ENCODE peak calls at places on chromosome 3, in five cellular contexts. M, P, S, X and N are unnamed samples.

GRCh38 chr3:127456471-127457093 is 134.0 kb downstream of the TPRA1 start:
- DNase-seq in X (peak; percentile 22), P (no peak), M (peak; percentile 58), S (peak; percentile 12), N (peak; percentile 61)

GRCh38 chr3:108345492-108346205 is 49.3 kb downstream of the HHLA2 start:
- DNase-seq in S (no peak), M (no peak), X (no peak), P (no peak), N (no peak)

GRCh38 chr3:115814778-115815380 is 191.6 kb downstream of the GAP43 start:
- DNase-seq in S (peak; percentile 65), M (peak; percentile 53), P (peak; percentile 33), X (peak; percentile 70), N (peak; percentile 77)

GRCh38 chr3:196444495-196444894 is 12.3 kb upstream of the UBXN7 start:
- DNase-seq in M (no peak), S (no peak), P (no peak), X (no peak), N (no peak)

GRCh38 chr3:7392206-7392605 is 531.3 kb downstream of the GRM7 start:
- DNase-seq in P (no peak), M (no peak), S (no peak), X (no peak), N (no peak)

GRCh38 chr3:78459751-78460150 is 1308.0 kb downstream of the ROBO1 start:
- DNase-seq in P (no peak), M (no peak), S (no peak), X (no peak), N (no peak)

GRCh38 chr3:25056-25455 is 171.5 kb upstream of the CHL1 start:
- DNase-seq in X (no peak), M (no peak), P (no peak), S (no peak), N (no peak)

GRCh38 chr3:133169669-133170068 is 131.5 kb downstream of the TMEM108 start:
- DNase-seq in P (no peak), M (no peak), X (no peak), S (no peak), N (no peak)

GRCh38 chr3:48997714-48998637 is 7.9 kb downstream of the P4HTM start:
- DNase-seq in P (no peak), S (no peak), X (no peak), M (no peak), N (no peak)

GRCh38 chr3:154758109-154758868 is 321.8 kb upstream of the MME start:
- DNase-seq in M (peak; percentile 62), X (no peak), S (peak; percentile 23), P (no peak), N (no peak)

GRCh38 chr3:177676947-177677587 is 479.8 kb upstream of the TBL1XR1 start:
- DNase-seq in S (no peak), M (no peak), X (no peak), P (no peak), N (no peak)